ENCODE peak calls at places on chromosomes 5 and 9, in four cellular contexts. X is pancreas; O is A549; P is CD8-positive, alpha-beta memory T cell. S is an unnamed sample.

GRCh38 chr9:137427454-137428310 is 4.5 kb downstream of the NOXA1 start:
- DNase-seq in X (no peak), O (no peak), P (no peak), S (no peak)

GRCh38 chr5:75335952-75336624 is 932 bp upstream of the HMGCR start:
- DNase-seq in X (peak; percentile 39), O (peak; percentile 67), P (no peak), S (no peak)

GRCh38 chr5:1366514-1366913 is 21.6 kb upstream of the CLPTM1L start:
- DNase-seq in X (no peak), O (no peak), P (no peak), S (no peak)

GRCh38 chr5:14200312-14200990 is 57.3 kb downstream of the TRIO start:
- DNase-seq in X (no peak), O (no peak), P (no peak), S (no peak)

GRCh38 chr5:170338272-170338671 is 40.7 kb upstream of the LCP2 start:
- DNase-seq in X (no peak), O (no peak), P (no peak), S (no peak)

GRCh38 chr9:16252631-16253030 is 617.8 kb downstream of the BNC2 start:
- DNase-seq in X (no peak), O (no peak), P (no peak), S (no peak)

GRCh38 chr9:28678097-28678496 is 1104.8 kb upstream of the C9orf72 start:
- DNase-seq in X (no peak), O (no peak), P (no peak), S (no peak)

GRCh38 chr5:125348221-125348692 is 601.8 kb upstream of the ZNF608 start:
- DNase-seq in X (no peak), O (no peak), P (no peak), S (no peak)

GRCh38 chr5:102561894-102562760 is 63.3 kb upstream of the SLCO6A1 start:
- DNase-seq in X (no peak), O (no peak), P (no peak), S (no peak)

GRCh38 chr9:69871143-69871834 is 50.7 kb downstream of the CFAP95 start:
- DNase-seq in X (no peak), O (no peak), P (no peak), S (no peak)

GRCh38 chr5:135857630-135858311 is 23.3 kb downstream of the SLC25A48 start:
- DNase-seq in X (no peak), O (no peak), P (no peak), S (no peak)

GRCh38 chr5:42798284-42799240 is 13.1 kb downstream of the SELENOP start:
- DNase-seq in X (no peak), O (no peak), P (no peak), S (no peak)

DNA sequence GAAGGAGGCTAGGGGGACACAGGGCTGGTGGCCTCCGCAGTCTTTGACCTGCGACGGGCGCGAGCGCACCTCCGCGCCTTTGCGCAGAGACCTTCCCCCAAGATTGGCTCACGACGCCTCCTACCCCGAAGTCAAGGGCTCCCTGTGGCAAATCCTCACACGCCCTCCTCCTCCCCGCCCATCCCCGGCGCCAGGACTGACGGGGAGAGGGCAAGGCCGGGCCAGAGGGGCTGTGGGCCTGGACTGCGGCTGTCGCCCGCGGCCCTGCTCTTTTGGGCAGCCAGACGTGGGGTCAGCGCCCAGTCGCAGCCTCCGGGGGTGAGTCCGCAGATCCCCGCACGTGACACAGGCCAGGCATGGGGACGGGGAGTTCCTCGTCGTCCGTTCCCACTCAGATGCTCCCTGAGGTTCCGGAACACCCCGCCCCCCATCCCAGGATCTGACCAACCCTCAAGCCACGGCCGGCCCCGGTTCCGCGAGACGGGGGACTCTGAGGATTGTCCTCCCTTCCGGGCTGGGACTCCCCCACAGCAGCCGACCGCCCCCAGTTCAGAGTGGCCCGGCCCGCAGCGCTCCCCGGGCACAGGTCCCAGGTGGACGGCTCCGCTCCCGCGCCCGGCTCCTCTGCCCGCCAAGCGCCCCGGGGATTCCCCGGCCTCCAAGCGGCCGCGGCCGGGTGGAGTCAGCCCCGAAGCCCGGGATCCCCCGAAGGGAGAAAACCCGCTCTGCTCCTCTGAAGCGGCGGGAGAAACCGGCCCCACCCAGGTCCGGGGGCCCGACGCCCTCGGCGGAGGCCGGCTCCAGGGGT is 534 bp upstream of the ANKRD33B start:
- DNase-seq in X (peak; percentile 32), O (peak; percentile 48), P (peak; percentile 23), S (no peak)
- H3K27ac ChIP-seq in X (peak overlapping the region; percentile 33), O (peak overlapping the region; percentile 99), P (peak overlapping the region; percentile 31), S (no peak overlapping the region)

GRCh38 chr5:34930527-34930844 is 1.1 kb downstream of the DNAJC21 start:
- DNase-seq in X (no peak), O (no peak), P (no peak), S (no peak)
- H3K27ac ChIP-seq in X (peak overlapping the region; percentile 94), O (peak overlapping the region; percentile 93), P (peak overlapping the region; percentile 86), S (no peak overlapping the region)

GRCh38 chr9:80062581-80062980 is 490.8 kb downstream of the TLE4 start:
- DNase-seq in X (no peak), O (no peak), P (no peak), S (no peak)
- H3K27ac ChIP-seq in X (no peak overlapping the region), O (no peak overlapping the region), P (no peak overlapping the region), S (peak overlapping the region; percentile 32)

GRCh38 chr5:93623153-93623552 is 40.1 kb downstream of the NR2F1 start:
- DNase-seq in X (no peak), O (no peak), P (no peak), S (no peak)

GRCh38 chr5:93621340-93621872 is 38.4 kb downstream of the NR2F1 start:
- DNase-seq in X (peak; percentile 81), O (peak; percentile 64), P (no peak), S (peak; percentile 31)

GRCh38 chr5:93622240-93622885 is 39.3 kb downstream of the NR2F1 start:
- DNase-seq in X (no peak), O (no peak), P (no peak), S (no peak)

DNA sequence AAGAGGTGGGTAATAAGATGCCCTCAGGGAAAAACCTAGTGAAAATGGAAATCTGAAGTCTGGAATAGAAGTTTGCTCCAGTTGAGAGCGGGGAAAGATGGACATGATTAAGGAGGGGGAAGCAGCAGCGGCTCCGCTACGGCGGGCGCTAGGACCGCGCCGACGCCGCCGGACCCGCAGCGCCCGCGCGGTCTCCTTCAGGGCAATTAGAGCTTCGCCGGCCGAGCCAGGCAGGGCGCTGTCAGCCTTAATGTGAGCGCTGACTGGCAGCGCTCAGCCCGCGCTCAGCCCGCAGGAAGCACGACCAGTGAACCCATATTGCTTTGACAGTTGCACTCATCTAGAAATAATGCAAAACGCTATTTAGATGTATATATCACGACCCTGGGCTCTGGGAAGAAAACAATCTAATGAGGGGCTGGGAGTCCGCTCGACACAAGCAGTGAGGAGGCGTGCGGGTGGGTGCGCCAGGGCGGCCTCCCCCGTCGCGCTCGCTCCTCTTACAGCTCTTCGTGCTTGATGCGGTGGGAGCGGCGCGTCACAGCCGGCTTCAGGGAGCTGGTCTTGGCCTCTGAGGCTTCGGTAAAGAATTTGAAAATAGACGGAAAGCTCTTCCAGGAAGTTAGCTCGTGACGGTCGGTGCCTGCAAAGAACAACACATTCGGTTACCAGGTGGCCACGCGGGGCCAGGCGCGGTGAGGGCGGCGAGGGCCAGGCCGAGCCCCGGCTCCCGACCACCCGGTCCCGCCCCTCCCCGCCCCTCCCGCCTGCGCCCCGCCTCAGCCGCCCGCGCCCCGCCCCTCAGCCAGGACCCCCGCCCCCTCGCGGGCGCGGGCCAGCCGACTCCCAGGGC is 37.7 kb downstream of the NR2F1 start:
- DNase-seq in X (peak; percentile 67), O (peak; percentile 47), P (peak; percentile 42), S (peak; percentile 57)
- H3K27ac ChIP-seq in X (peak overlapping the region; percentile 72), O (peak overlapping the region; percentile 94), P (peak overlapping the region; percentile 52), S (peak overlapping the region; percentile 82)

GRCh38 chr5:73495772-73496346 is 2.4 kb upstream of the BTF3 start:
- DNase-seq in X (no peak), O (no peak), P (no peak), S (no peak)

GRCh38 chr5:73498057-73498992 is at the start of gene BTF3:
- DNase-seq in X (peak; percentile 95), O (peak; percentile 96), P (peak; percentile 87), S (peak; percentile 96)

GRCh38 chr5:73497537-73498056 is 645 bp upstream of the BTF3 start:
- DNase-seq in X (no peak), O (no peak), P (no peak), S (no peak)

GRCh38 chr5:73499187-73499586 is 945 bp downstream of the BTF3 start:
- DNase-seq in X (no peak), O (no peak), P (no peak), S (no peak)

GRCh38 chr5:73496984-73497457 is 1.2 kb upstream of the BTF3 start:
- DNase-seq in X (no peak), O (peak; percentile 80), P (no peak), S (no peak)
- H3K27ac ChIP-seq in X (no peak overlapping the region), O (peak overlapping the region; percentile 98), P (peak overlapping the region; percentile 98), S (no peak overlapping the region)

DNA sequence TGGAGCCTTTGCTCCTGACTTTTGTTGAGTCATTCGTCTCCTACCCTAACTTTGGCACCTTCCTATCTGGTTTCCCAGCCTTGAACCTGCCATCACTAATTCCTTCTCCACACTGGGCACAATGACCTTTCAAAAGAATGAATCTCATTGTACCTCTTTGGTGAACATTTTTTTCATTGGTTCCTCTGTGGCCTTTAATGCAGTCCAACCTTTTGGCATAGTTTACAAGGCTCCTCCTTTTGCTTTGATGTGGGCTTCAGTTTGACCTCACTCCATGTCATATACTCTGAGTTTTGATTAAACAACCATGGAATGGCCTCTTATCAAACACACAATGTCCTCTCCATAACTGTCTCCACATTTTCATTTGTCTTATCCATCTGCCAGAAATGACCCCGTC is 14.5 kb upstream of the ROPN1L start:
- DNase-seq in X (no peak), O (no peak), P (no peak), S (no peak)
- H3K27ac ChIP-seq in X (no peak overlapping the region), O (no peak overlapping the region), P (no peak overlapping the region), S (no peak overlapping the region)

GRCh38 chr5:122849746-122850145 is 4.3 kb downstream of the SNX24 start:
- DNase-seq in X (no peak), O (no peak), P (no peak), S (no peak)
- H3K27ac ChIP-seq in X (no peak overlapping the region), O (peak overlapping the region; percentile 10), P (no peak overlapping the region), S (no peak overlapping the region)

DNA sequence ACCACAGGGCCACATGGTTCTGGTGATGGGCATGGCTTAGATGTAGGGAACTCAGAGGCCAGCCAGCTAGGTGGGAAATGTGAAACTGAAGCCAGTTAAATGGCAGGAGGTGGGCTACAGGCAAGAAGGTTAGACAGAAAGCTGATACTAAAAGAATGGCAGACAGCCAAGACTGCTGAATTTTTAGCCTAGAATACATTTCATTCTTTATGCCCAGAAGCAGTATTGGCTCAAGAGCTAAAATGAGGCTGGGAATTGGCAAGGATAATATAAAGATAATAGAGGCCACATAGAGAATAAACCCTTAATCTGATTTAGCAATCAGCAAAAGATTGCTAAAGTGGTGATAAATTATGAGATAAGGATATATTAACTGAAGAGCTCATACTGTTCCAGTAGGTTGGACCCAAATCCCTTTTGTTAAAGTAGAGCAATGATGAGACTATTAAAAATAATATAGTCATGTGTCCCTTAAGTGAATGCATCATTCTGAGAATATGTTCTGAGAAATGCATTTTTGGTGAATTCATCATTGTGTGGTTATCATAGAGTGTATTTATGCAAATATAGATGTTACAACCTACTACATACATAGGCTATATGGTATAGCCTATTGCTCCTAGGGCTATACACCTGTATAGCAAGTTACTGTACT is 234.3 kb downstream of the CHSY3 start:
- DNase-seq in X (no peak), O (no peak), P (no peak), S (no peak)
- H3K27ac ChIP-seq in X (no peak overlapping the region), O (no peak overlapping the region), P (no peak overlapping the region), S (no peak overlapping the region)

GRCh38 chr5:128199104-128199503 is 115.5 kb downstream of the SLC12A2 start:
- DNase-seq in X (no peak), O (no peak), P (no peak), S (no peak)
- H3K27ac ChIP-seq in X (no peak overlapping the region), O (no peak overlapping the region), P (no peak overlapping the region), S (no peak overlapping the region)

S was measured in caudate nucleus.